ENCODE peak calls at places on chromosome 16, in eight cellular contexts. One of them, this sample, is unnamed.

GRCh38 chr16:11877374-11877773 is 26.0 kb upstream of the RSL1D1 start:
- DNase-seq in epithelial cell of esophagus: peak
- DNase-seq in mucosa of descending colon: no peak
- DNase-seq in AG04450: no peak
- DNase-seq in lower lobe of right lung: no peak
- DNase-seq in sigmoid colon: no peak
- DNase-seq in foreskin fibroblast: peak
- DNase-seq in A549: no peak
- DNase-seq in this sample: no peak

GRCh38 chr16:84016477-84016876 is 26.1 kb downstream of the SLC38A8 start:
- DNase-seq in epithelial cell of esophagus: no peak
- DNase-seq in mucosa of descending colon: no peak
- DNase-seq in AG04450: no peak
- DNase-seq in lower lobe of right lung: no peak
- DNase-seq in sigmoid colon: no peak
- DNase-seq in foreskin fibroblast: no peak
- DNase-seq in A549: no peak
- DNase-seq in this sample: no peak

GRCh38 chr16:85285681-85286065 is 173.4 kb upstream of the CIBAR2 start:
- DNase-seq in epithelial cell of esophagus: no peak
- DNase-seq in mucosa of descending colon: no peak
- DNase-seq in AG04450: no peak
- DNase-seq in lower lobe of right lung: no peak
- DNase-seq in sigmoid colon: no peak
- DNase-seq in foreskin fibroblast: peak
- DNase-seq in A549: no peak
- DNase-seq in this sample: no peak

GRCh38 chr16:86065711-86066110 is 166.7 kb downstream of the IRF8 start:
- DNase-seq in epithelial cell of esophagus: no peak
- DNase-seq in mucosa of descending colon: no peak
- DNase-seq in AG04450: no peak
- DNase-seq in lower lobe of right lung: no peak
- DNase-seq in sigmoid colon: no peak
- DNase-seq in foreskin fibroblast: no peak
- DNase-seq in A549: no peak
- DNase-seq in this sample: no peak

GRCh38 chr16:66984902-66985311 is 3.5 kb upstream of the CES4A start:
- DNase-seq in epithelial cell of esophagus: no peak
- DNase-seq in mucosa of descending colon: no peak
- DNase-seq in AG04450: no peak
- DNase-seq in lower lobe of right lung: no peak
- DNase-seq in sigmoid colon: no peak
- DNase-seq in foreskin fibroblast: no peak
- DNase-seq in A549: no peak
- DNase-seq in this sample: no peak

GRCh38 chr16:9268446-9268845 is 177.0 kb downstream of the HAPSTR1 start:
- DNase-seq in epithelial cell of esophagus: no peak
- DNase-seq in mucosa of descending colon: no peak
- DNase-seq in AG04450: no peak
- DNase-seq in lower lobe of right lung: no peak
- DNase-seq in sigmoid colon: no peak
- DNase-seq in foreskin fibroblast: no peak
- DNase-seq in A549: no peak
- DNase-seq in this sample: no peak

GRCh38 chr16:50259334-50260205 is 6.8 kb upstream of the ADCY7 start:
- DNase-seq in epithelial cell of esophagus: no peak
- DNase-seq in mucosa of descending colon: peak
- DNase-seq in AG04450: no peak
- DNase-seq in lower lobe of right lung: no peak
- DNase-seq in sigmoid colon: peak
- DNase-seq in foreskin fibroblast: peak
- DNase-seq in A549: no peak
- DNase-seq in this sample: no peak

GRCh38 chr16:68013440-68013839 is 2.3 kb downstream of the DPEP2NB start:
- DNase-seq in epithelial cell of esophagus: peak
- DNase-seq in mucosa of descending colon: no peak
- DNase-seq in AG04450: no peak
- DNase-seq in lower lobe of right lung: no peak
- DNase-seq in sigmoid colon: no peak
- DNase-seq in foreskin fibroblast: no peak
- DNase-seq in A549: no peak
- DNase-seq in this sample: no peak

GRCh38 chr16:14249291-14250032 is 178.3 kb downstream of the MRTFB start:
- DNase-seq in epithelial cell of esophagus: peak
- DNase-seq in mucosa of descending colon: no peak
- DNase-seq in AG04450: no peak
- DNase-seq in lower lobe of right lung: no peak
- DNase-seq in sigmoid colon: no peak
- DNase-seq in foreskin fibroblast: peak
- DNase-seq in A549: peak
- DNase-seq in this sample: peak

GRCh38 chr16:28494141-28494851 is at the start of gene APOBR:
- DNase-seq in epithelial cell of esophagus: no peak
- DNase-seq in mucosa of descending colon: peak
- DNase-seq in AG04450: no peak
- DNase-seq in lower lobe of right lung: peak
- DNase-seq in sigmoid colon: no peak
- DNase-seq in foreskin fibroblast: no peak
- DNase-seq in A549: no peak
- DNase-seq in this sample: no peak

GRCh38 chr16:12587646-12588277 is 215.9 kb downstream of the CPPED1 start:
- DNase-seq in epithelial cell of esophagus: no peak
- DNase-seq in mucosa of descending colon: no peak
- DNase-seq in AG04450: no peak
- DNase-seq in lower lobe of right lung: no peak
- DNase-seq in sigmoid colon: peak
- DNase-seq in foreskin fibroblast: no peak
- DNase-seq in A549: no peak
- DNase-seq in this sample: no peak

GRCh38 chr16:85275533-85276249 is 163.4 kb upstream of the CIBAR2 start:
- DNase-seq in epithelial cell of esophagus: peak
- DNase-seq in mucosa of descending colon: peak
- DNase-seq in AG04450: no peak
- DNase-seq in lower lobe of right lung: peak
- DNase-seq in sigmoid colon: peak
- DNase-seq in foreskin fibroblast: peak
- DNase-seq in A549: peak
- DNase-seq in this sample: peak

GRCh38 chr16:15034266-15035162 is 21.4 kb downstream of the NTAN1 start:
- DNase-seq in epithelial cell of esophagus: no peak
- DNase-seq in mucosa of descending colon: no peak
- DNase-seq in AG04450: no peak
- DNase-seq in lower lobe of right lung: no peak
- DNase-seq in sigmoid colon: peak
- DNase-seq in foreskin fibroblast: no peak
- DNase-seq in A549: no peak
- DNase-seq in this sample: no peak

GRCh38 chr16:17835118-17835949 is 364.6 kb upstream of the XYLT1 start:
- DNase-seq in epithelial cell of esophagus: no peak
- DNase-seq in mucosa of descending colon: no peak
- DNase-seq in AG04450: no peak
- DNase-seq in lower lobe of right lung: no peak
- DNase-seq in sigmoid colon: no peak
- DNase-seq in foreskin fibroblast: peak
- DNase-seq in A549: no peak
- DNase-seq in this sample: no peak

GRCh38 chr16:69727916-69728270 is 1.5 kb upstream of the NQO1 start:
- DNase-seq in epithelial cell of esophagus: no peak
- DNase-seq in mucosa of descending colon: peak
- DNase-seq in AG04450: no peak
- DNase-seq in lower lobe of right lung: peak
- DNase-seq in sigmoid colon: no peak
- DNase-seq in foreskin fibroblast: no peak
- DNase-seq in A549: no peak
- DNase-seq in this sample: no peak

GRCh38 chr16:85528528-85529387 is 84.4 kb upstream of the GSE1 start:
- DNase-seq in epithelial cell of esophagus: no peak
- DNase-seq in mucosa of descending colon: no peak
- DNase-seq in AG04450: no peak
- DNase-seq in lower lobe of right lung: no peak
- DNase-seq in sigmoid colon: peak
- DNase-seq in foreskin fibroblast: no peak
- DNase-seq in A549: peak
- DNase-seq in this sample: no peak

GRCh38 chr16:23408242-23409201 is 44.5 kb downstream of the COG7 start:
- DNase-seq in epithelial cell of esophagus: peak
- DNase-seq in mucosa of descending colon: peak
- DNase-seq in AG04450: no peak
- DNase-seq in lower lobe of right lung: no peak
- DNase-seq in sigmoid colon: peak
- DNase-seq in foreskin fibroblast: peak
- DNase-seq in A549: no peak
- DNase-seq in this sample: no peak

GRCh38 chr16:77431131-77431670 is 3.6 kb downstream of the ADAMTS18 start:
- DNase-seq in epithelial cell of esophagus: no peak
- DNase-seq in mucosa of descending colon: no peak
- DNase-seq in AG04450: no peak
- DNase-seq in lower lobe of right lung: no peak
- DNase-seq in sigmoid colon: no peak
- DNase-seq in foreskin fibroblast: no peak
- DNase-seq in A549: no peak
- DNase-seq in this sample: no peak

GRCh38 chr16:77433146-77433545 is 1.7 kb downstream of the ADAMTS18 start:
- DNase-seq in epithelial cell of esophagus: no peak
- DNase-seq in mucosa of descending colon: no peak
- DNase-seq in AG04450: no peak
- DNase-seq in lower lobe of right lung: no peak
- DNase-seq in sigmoid colon: no peak
- DNase-seq in foreskin fibroblast: no peak
- DNase-seq in A549: no peak
- DNase-seq in this sample: no peak

GRCh38 chr16:77434022-77434364 is 841 bp downstream of the ADAMTS18 start:
- DNase-seq in epithelial cell of esophagus: no peak
- DNase-seq in mucosa of descending colon: no peak
- DNase-seq in AG04450: no peak
- DNase-seq in lower lobe of right lung: no peak
- DNase-seq in sigmoid colon: no peak
- DNase-seq in foreskin fibroblast: no peak
- DNase-seq in A549: no peak
- DNase-seq in this sample: no peak

GRCh38 chr16:77432264-77432663 is 2.6 kb downstream of the ADAMTS18 start:
- DNase-seq in epithelial cell of esophagus: no peak
- DNase-seq in mucosa of descending colon: no peak
- DNase-seq in AG04450: no peak
- DNase-seq in lower lobe of right lung: no peak
- DNase-seq in sigmoid colon: no peak
- DNase-seq in foreskin fibroblast: no peak
- DNase-seq in A549: no peak
- DNase-seq in this sample: no peak

GRCh38 chr16:77430360-77430759 is 4.5 kb downstream of the ADAMTS18 start:
- DNase-seq in epithelial cell of esophagus: no peak
- DNase-seq in mucosa of descending colon: no peak
- DNase-seq in AG04450: no peak
- DNase-seq in lower lobe of right lung: no peak
- DNase-seq in sigmoid colon: no peak
- DNase-seq in foreskin fibroblast: no peak
- DNase-seq in A549: no peak
- DNase-seq in this sample: no peak
- H3K4me3 ChIP-seq in epithelial cell of esophagus: no peak
- H3K4me3 ChIP-seq in mucosa of descending colon: no peak
- H3K4me3 ChIP-seq in AG04450: no peak
- H3K4me3 ChIP-seq in lower lobe of right lung: no peak
- H3K4me3 ChIP-seq in sigmoid colon: no peak
- H3K4me3 ChIP-seq in foreskin fibroblast: no peak
- H3K4me3 ChIP-seq in A549: no peak
- H3K4me3 ChIP-seq in this sample: no peak

GRCh38 chr16:1285669-1286491 is 23.6 kb upstream of the UBE2I start:
- DNase-seq in epithelial cell of esophagus: no peak
- DNase-seq in mucosa of descending colon: no peak
- DNase-seq in AG04450: no peak
- DNase-seq in lower lobe of right lung: no peak
- DNase-seq in sigmoid colon: no peak
- DNase-seq in foreskin fibroblast: no peak
- DNase-seq in A549: no peak
- DNase-seq in this sample: no peak
- TF ChIP-seq CTCF in epithelial cell of esophagus: no peak
- TF ChIP-seq CTCF in mucosa of descending colon: no peak
- TF ChIP-seq CTCF in AG04450: peak
- TF ChIP-seq CTCF in lower lobe of right lung: no peak
- TF ChIP-seq CTCF in sigmoid colon: no peak
- TF ChIP-seq CTCF in foreskin fibroblast: no peak
- TF ChIP-seq CTCF in A549: no peak
- TF ChIP-seq CTCF in this sample: no peak

DNA sequence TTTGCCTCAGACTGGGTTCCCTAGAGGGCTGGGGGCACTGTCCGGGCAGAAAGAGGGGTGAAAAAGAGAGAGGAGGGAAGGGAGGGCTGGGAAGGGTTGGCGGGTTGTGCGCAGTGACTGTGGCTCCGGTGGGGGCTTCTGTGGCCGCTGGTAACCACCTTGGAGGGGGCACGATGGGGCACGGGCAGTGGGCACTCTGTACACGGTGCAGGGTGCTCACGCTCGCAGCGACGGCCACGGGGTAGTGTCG is 591 bp downstream of the PLLP start:
- DNase-seq in epithelial cell of esophagus: no peak
- DNase-seq in mucosa of descending colon: no peak
- DNase-seq in AG04450: no peak
- DNase-seq in lower lobe of right lung: no peak
- DNase-seq in sigmoid colon: no peak
- DNase-seq in foreskin fibroblast: no peak
- DNase-seq in A549: no peak
- DNase-seq in this sample: no peak
- H3K4me3 ChIP-seq in epithelial cell of esophagus: peak
- H3K4me3 ChIP-seq in mucosa of descending colon: peak
- H3K4me3 ChIP-seq in AG04450: no peak
- H3K4me3 ChIP-seq in lower lobe of right lung: peak
- H3K4me3 ChIP-seq in sigmoid colon: no peak
- H3K4me3 ChIP-seq in foreskin fibroblast: no peak
- H3K4me3 ChIP-seq in A549: peak
- H3K4me3 ChIP-seq in this sample: peak

GRCh38 chr16:87297407-87297806 is 19.8 kb downstream of the C16orf95 start:
- DNase-seq in epithelial cell of esophagus: no peak
- DNase-seq in mucosa of descending colon: no peak
- DNase-seq in AG04450: no peak
- DNase-seq in lower lobe of right lung: no peak
- DNase-seq in sigmoid colon: no peak
- DNase-seq in foreskin fibroblast: no peak
- DNase-seq in A549: no peak
- DNase-seq in this sample: no peak

GRCh38 chr16:87298857-87299465 is 18.2 kb downstream of the C16orf95 start:
- DNase-seq in epithelial cell of esophagus: no peak
- DNase-seq in mucosa of descending colon: no peak
- DNase-seq in AG04450: no peak
- DNase-seq in lower lobe of right lung: no peak
- DNase-seq in sigmoid colon: no peak
- DNase-seq in foreskin fibroblast: no peak
- DNase-seq in A549: no peak
- DNase-seq in this sample: no peak

GRCh38 chr16:87295661-87296531 is 21.3 kb downstream of the C16orf95 start:
- DNase-seq in epithelial cell of esophagus: no peak
- DNase-seq in mucosa of descending colon: peak
- DNase-seq in AG04450: no peak
- DNase-seq in lower lobe of right lung: no peak
- DNase-seq in sigmoid colon: no peak
- DNase-seq in foreskin fibroblast: no peak
- DNase-seq in A549: no peak
- DNase-seq in this sample: no peak

GRCh38 chr16:87295259-87295658 is 21.9 kb downstream of the C16orf95 start:
- DNase-seq in epithelial cell of esophagus: peak
- DNase-seq in mucosa of descending colon: no peak
- DNase-seq in AG04450: no peak
- DNase-seq in lower lobe of right lung: no peak
- DNase-seq in sigmoid colon: no peak
- DNase-seq in foreskin fibroblast: no peak
- DNase-seq in A549: no peak
- DNase-seq in this sample: no peak

GRCh38 chr16:87297918-87298631 is 19.1 kb downstream of the C16orf95 start:
- DNase-seq in epithelial cell of esophagus: no peak
- DNase-seq in mucosa of descending colon: no peak
- DNase-seq in AG04450: no peak
- DNase-seq in lower lobe of right lung: no peak
- DNase-seq in sigmoid colon: no peak
- DNase-seq in foreskin fibroblast: peak
- DNase-seq in A549: peak
- DNase-seq in this sample: no peak
- TF ChIP-seq CTCF in epithelial cell of esophagus: peak
- TF ChIP-seq CTCF in mucosa of descending colon: peak
- TF ChIP-seq CTCF in AG04450: peak
- TF ChIP-seq CTCF in lower lobe of right lung: peak
- TF ChIP-seq CTCF in sigmoid colon: peak
- TF ChIP-seq CTCF in foreskin fibroblast: peak
- TF ChIP-seq CTCF in A549: peak
- TF ChIP-seq CTCF in this sample: peak

This sample was measured in astrocyte of the cerebellum.